ENCODE peak calls at places on chromosomes 13 and 19, in four cellular contexts. A is nucleus accumbens; H is left lobe of liver; Y is activated T-cell treated with anti-CD3 and anti-CD28 coated beads, Interleukin-2, amount 50 U/mL, for 72 hours. X is an unnamed sample.

GRCh38 chr13:24173775-24174174 is 13.3 kb downstream of the SPATA13 start:
- DNase-seq in A (no peak), H (no peak), Y (no peak), X (no peak)

GRCh38 chr13:67416047-67416925 is 186.2 kb upstream of the PCDH9 start:
- DNase-seq in A (no peak), H (peak), Y (no peak), X (no peak)

GRCh38 chr19:15249912-15250634 is 17.8 kb upstream of the EPHX3 start:
- DNase-seq in A (no peak), H (no peak), Y (no peak), X (no peak)

GRCh38 chr19:15337202-15337601 is 4.9 kb upstream of the BRD4 start:
- DNase-seq in A (no peak), H (no peak), Y (no peak), X (no peak)

GRCh38 chr19:35459414-35460082 is 11.5 kb downstream of the FFAR2 start:
- DNase-seq in A (no peak), H (peak), Y (no peak), X (no peak)

GRCh38 chr19:45087531-45087930 is 5.4 kb upstream of the PPP1R37 start:
- DNase-seq in A (no peak), H (no peak), Y (peak), X (peak)

GRCh38 chr19:18415177-18415867 is 3.9 kb upstream of the SSBP4 start:
- DNase-seq in A (peak), H (peak), Y (no peak), X (no peak)

GRCh38 chr19:18662972-18663732 is 20.3 kb upstream of the CRTC1 start:
- DNase-seq in A (no peak), H (no peak), Y (no peak), X (no peak)

GRCh38 chr19:39084732-39085080 is 538 bp downstream of the ACP7 start:
- DNase-seq in A (no peak), H (no peak), Y (no peak), X (no peak)

GRCh38 chr13:92221916-92222315 is 823.5 kb downstream of the GPC5 start:
- DNase-seq in A (no peak), H (no peak), Y (no peak), X (no peak)

GRCh38 chr19:42255766-42256750 is 1.1 kb upstream of the ERF start:
- DNase-seq in A (peak), H (no peak), Y (no peak), X (no peak)

GRCh38 chr19:51507209-51507608 is 5.6 kb upstream of the SIGLEC12 start:
- DNase-seq in A (no peak), H (no peak), Y (no peak), X (no peak)

GRCh38 chr19:39823693-39824092 is 10.3 kb downstream of the DYRK1B start:
- DNase-seq in A (no peak), H (no peak), Y (no peak), X (no peak)

GRCh38 chr19:15161028-15161984 is 39.5 kb downstream of the NOTCH3 start:
- DNase-seq in A (no peak), H (no peak), Y (no peak), X (no peak)

GRCh38 chr19:4206818-4207484 is 22.4 kb upstream of the EBI3 start:
- DNase-seq in A (no peak), H (no peak), Y (no peak), X (no peak)

GRCh38 chr19:46284635-46285034 is 12.2 kb upstream of the HIF3A start:
- DNase-seq in A (no peak), H (no peak), Y (no peak), X (no peak)

GRCh38 chr19:46179076-46179740 is 31.2 kb downstream of the IGFL2 start:
- DNase-seq in A (no peak), H (no peak), Y (no peak), X (no peak)

GRCh38 chr19:55550321-55550650 is 4.9 kb upstream of the SBK3 start:
- DNase-seq in A (no peak), H (no peak), Y (no peak), X (no peak)

GRCh38 chr19:48186015-48186414 is 15.5 kb downstream of the ZSWIM9 start:
- DNase-seq in A (no peak), H (no peak), Y (no peak), X (no peak)

GRCh38 chr19:3440082-3440481 is 40.2 kb downstream of the SMIM24 start:
- DNase-seq in A (peak), H (no peak), Y (peak), X (peak)

GRCh38 chr13:31675521-31675953 is 63.8 kb upstream of the RXFP2 start:
- DNase-seq in A (no peak), H (no peak), Y (no peak), X (no peak)

GRCh38 chr19:51136333-51136732 is 5.8 kb upstream of the SIGLEC7 start:
- DNase-seq in A (no peak), H (no peak), Y (no peak), X (no peak)

GRCh38 chr13:78491978-78492377 is 111.4 kb downstream of the POU4F1 start:
- DNase-seq in A (no peak), H (no peak), Y (no peak), X (no peak)

GRCh38 chr19:11480081-11480926 is 542 bp downstream of the ELAVL3 start:
- DNase-seq in A (peak), H (no peak), Y (no peak), X (no peak)

GRCh38 chr19:38090561-38090960 is 133.5 kb downstream of the DPF1 start:
- DNase-seq in A (peak), H (peak), Y (no peak), X (no peak)

GRCh38 chr19:4519172-4519496 is 848 bp upstream of the PLIN4 start:
- DNase-seq in A (no peak), H (peak), Y (no peak), X (no peak)

X was measured in activated CD4-positive, alpha-beta memory T cell treated with anti-CD3 and anti-CD28 coated beads, Interleukin-2, amount 10 ng/mL, durations not matched to agents 7 days and 5 days.